ENCODE peak calls at places on chromosomes 3 and 15, in six cellular contexts. T is HT-29, M is fibroblast of pulmonary artery, P is stromal cell of bone marrow, O is H54, C is pancreas. E is an unnamed sample.

GRCh38 chr3:32334675-32335074 is 57.0 kb upstream of the CMTM7 start:
- DNase-seq in T (peak), M (no peak), P (no peak), O (no peak), C (no peak), E (peak)

GRCh38 chr3:77931272-77932009 is 891.5 kb downstream of the ROBO2 start:
- DNase-seq in T (no peak), M (peak), P (no peak), O (no peak), C (no peak), E (no peak)

GRCh38 chr3:142779591-142779990 is 55.8 kb downstream of the TRPC1 start:
- DNase-seq in T (no peak), M (peak), P (peak), O (no peak), C (no peak), E (no peak)

GRCh38 chr3:162769559-162769958 is 1273.0 kb downstream of the OTOL1 start:
- DNase-seq in T (no peak), M (peak), P (no peak), O (no peak), C (no peak), E (no peak)

GRCh38 chr3:37074178-37074577 is 80.9 kb downstream of the MLH1 start:
- DNase-seq in T (no peak), M (peak), P (peak), O (no peak), C (no peak), E (no peak)

GRCh38 chr15:83848315-83849050 is 194.6 kb downstream of the ADAMTSL3 start:
- DNase-seq in T (peak), M (peak), P (peak), O (peak), C (no peak), E (no peak)

GRCh38 chr3:184039414-184039813 is 7.9 kb downstream of the HTR3D start:
- DNase-seq in T (no peak), M (peak), P (no peak), O (no peak), C (no peak), E (no peak)

GRCh38 chr3:157542711-157543485 is 39.7 kb upstream of the VEPH1 start:
- DNase-seq in T (no peak), M (peak), P (peak), O (peak), C (peak), E (no peak)

GRCh38 chr3:66138336-66139234 is 82.2 kb upstream of the SLC25A26 start:
- DNase-seq in T (peak), M (peak), P (peak), O (peak), C (peak), E (peak)

GRCh38 chr15:60442763-60443162 is 36.2 kb downstream of the ICE2 start:
- DNase-seq in T (no peak), M (no peak), P (no peak), O (no peak), C (no peak), E (no peak)

GRCh38 chr3:169286214-169286613 is 377.3 kb downstream of the MECOM start:
- DNase-seq in T (no peak), M (peak), P (no peak), O (no peak), C (no peak), E (no peak)

GRCh38 chr15:68312701-68313204 is 35.2 kb downstream of the FEM1B start:
- DNase-seq in T (no peak), M (peak), P (no peak), O (no peak), C (no peak), E (no peak)

GRCh38 chr3:96900600-96900999 is 86.2 kb downstream of the EPHA6 start:
- DNase-seq in T (no peak), M (no peak), P (no peak), O (no peak), C (no peak), E (no peak)

GRCh38 chr15:66650433-66650832 is 51.6 kb upstream of the SMAD6 start:
- DNase-seq in T (no peak), M (no peak), P (no peak), O (peak), C (no peak), E (no peak)

GRCh38 chr3:123758081-123758564 is 126.0 kb downstream of the MYLK start:
- DNase-seq in T (peak), M (no peak), P (peak), O (no peak), C (no peak), E (no peak)

GRCh38 chr3:101070260-101071121 is 77.3 kb upstream of the ABI3BP start:
- DNase-seq in T (peak), M (peak), P (no peak), O (no peak), C (peak), E (peak)

GRCh38 chr3:195098741-195099525 is 172.0 kb downstream of the XXYLT1 start:
- DNase-seq in T (no peak), M (no peak), P (no peak), O (no peak), C (no peak), E (no peak)

GRCh38 chr3:52522651-52523251 is 10.9 kb downstream of the NT5DC2 start:
- DNase-seq in T (no peak), M (no peak), P (no peak), O (no peak), C (no peak), E (no peak)

GRCh38 chr3:71503525-71504249 is 79.8 kb downstream of the FOXP1 start:
- DNase-seq in T (no peak), M (peak), P (peak), O (peak), C (no peak), E (no peak)

GRCh38 chr3:150538324-150539208 is 7.7 kb downstream of the SERP1 start:
- DNase-seq in T (no peak), M (no peak), P (no peak), O (no peak), C (peak), E (no peak)

GRCh38 chr3:123984350-123984749 is 7.6 kb downstream of the ROPN1 start:
- DNase-seq in T (no peak), M (no peak), P (no peak), O (no peak), C (no peak), E (no peak)

GRCh38 chr3:50604110-50604621 is 7.4 kb downstream of the CISH start:
- DNase-seq in T (no peak), M (no peak), P (no peak), O (no peak), C (no peak), E (peak)

GRCh38 chr3:37099469-37099868 is 74.9 kb downstream of the LRRFIP2 start:
- DNase-seq in T (no peak), M (no peak), P (no peak), O (no peak), C (no peak), E (no peak)

GRCh38 chr3:59850352-59850870 is 800.6 kb upstream of the CFAP20DC start:
- DNase-seq in T (no peak), M (no peak), P (no peak), O (no peak), C (no peak), E (no peak)

GRCh38 chr15:66951976-66952375 is 113.4 kb upstream of the SMAD3 start:
- DNase-seq in T (no peak), M (no peak), P (no peak), O (no peak), C (no peak), E (no peak)

GRCh38 chr3:178900244-178900643 is 171.4 kb downstream of the ZMAT3 start:
- DNase-seq in T (no peak), M (no peak), P (no peak), O (no peak), C (no peak), E (no peak)

GRCh38 chr3:514206-514605 is 317.6 kb downstream of the CHL1 start:
- DNase-seq in T (no peak), M (no peak), P (no peak), O (no peak), C (no peak), E (no peak)

GRCh38 chr3:197027896-197028710 is 1.5 kb downstream of the MELTF start:
- DNase-seq in T (no peak), M (no peak), P (no peak), O (no peak), C (no peak), E (no peak)

GRCh38 chr3:101453966-101454365 is 59.0 kb downstream of the SENP7 start:
- DNase-seq in T (no peak), M (no peak), P (no peak), O (no peak), C (no peak), E (no peak)

GRCh38 chr3:150436161-150436560 is 28.1 kb downstream of the TSC22D2 start:
- DNase-seq in T (no peak), M (no peak), P (no peak), O (no peak), C (no peak), E (no peak)

GRCh38 chr15:58348095-58348812 is 83.5 kb upstream of the LIPC start:
- DNase-seq in T (no peak), M (no peak), P (no peak), O (no peak), C (no peak), E (no peak)

GRCh38 chr3:27715863-27716262 is 6.3 kb downstream of the EOMES start:
- DNase-seq in T (no peak), M (no peak), P (no peak), O (no peak), C (no peak), E (no peak)

GRCh38 chr3:23576379-23576959 is 229.3 kb upstream of the UBE2E1 start:
- DNase-seq in T (no peak), M (no peak), P (no peak), O (no peak), C (no peak), E (no peak)

GRCh38 chr15:90038639-90039095 is 37.5 kb downstream of the ZNF710 start:
- DNase-seq in T (no peak), M (no peak), P (no peak), O (no peak), C (no peak), E (no peak)

GRCh38 chr3:180855364-180855763 is 57.1 kb upstream of the FXR1 start:
- DNase-seq in T (peak), M (peak), P (no peak), O (no peak), C (no peak), E (no peak)